ENCODE peak calls at places on chromosomes 4 and X, in six cellular contexts. H is small intestine, S is kidney epithelial cell, B is HCT116, W is IMR-90, Y is AG10803. N is an unnamed sample.

GRCh38 chr4:137823007-137823406 is 290.7 kb upstream of the PCDH18 start:
- DNase-seq in S (no peak), W (no peak), H (no peak), Y (no peak), B (no peak), N (no peak)

GRCh38 chr4:188109157-188109755 is at the start of gene TRIML2:
- DNase-seq in H (no peak), W (no peak), B (peak; percentile 57), S (no peak), Y (no peak), N (no peak)

GRCh38 chr4:48906283-48907173 is at the start of gene OCIAD2:
- DNase-seq in H (peak; percentile 90), W (no peak), Y (peak; percentile 31), B (peak; percentile 55), S (peak; percentile 39), N (no peak)

GRCh38 chrX:8879750-8880149 is 78.6 kb upstream of the FAM9A start:
- DNase-seq in H (peak; percentile 5), B (no peak), W (peak; percentile 3), S (no peak), Y (no peak), N (no peak)

GRCh38 chrX:138034136-138034535 is 468.2 kb downstream of the ZIC3 start:
- DNase-seq in H (no peak), S (no peak), W (no peak), B (no peak), Y (no peak), N (no peak)

GRCh38 chr4:92636038-92636825 is 332.5 kb downstream of the GRID2 start:
- DNase-seq in H (peak; percentile 19), W (no peak), S (no peak), Y (no peak), B (no peak), N (no peak)

GRCh38 chr4:105715692-105716278 is 7.2 kb downstream of the GSTCD start:
- DNase-seq in Y (peak; percentile 40), B (peak; percentile 13), H (peak; percentile 43), S (no peak), W (peak; percentile 45), N (no peak)

GRCh38 chr4:168560184-168560834 is 63.5 kb downstream of the PALLD start:
- DNase-seq in S (no peak), W (peak; percentile 70), Y (peak; percentile 46), H (no peak), B (no peak), N (no peak)

GRCh38 chr4:1842993-1843448 is 12.9 kb downstream of the LETM1 start:
- DNase-seq in B (no peak), Y (peak; percentile 80), W (peak; percentile 94), S (no peak), H (no peak), N (peak; percentile 56)

GRCh38 chr4:54513231-54513630 is 144.5 kb upstream of the KIT start:
- DNase-seq in B (no peak), H (no peak), Y (peak; percentile 95), W (peak; percentile 93), S (no peak), N (no peak)
- H3K4me3 ChIP-seq in B (no peak overlapping the region), H (no peak overlapping the region), Y (no peak overlapping the region), W (no peak overlapping the region), S (no peak overlapping the region), N (no peak overlapping the region)

GRCh38 chrX:2693123-2693438 is 2.0 kb downstream of the CD99 start:
- DNase-seq in B (no peak), Y (no peak), S (no peak), W (no peak), H (no peak), N (no peak)
- H3K4me3 ChIP-seq in B (no peak overlapping the region), Y (peak overlapping the region; percentile 82), S (no peak overlapping the region), W (no peak overlapping the region), H (peak overlapping the region; percentile 91), N (peak overlapping the region; percentile 85)

GRCh38 chrX:149909324-149910177 is 19.8 kb upstream of the HSFX4 start:
- DNase-seq in H (no peak), W (no peak), S (no peak), B (no peak), Y (no peak), N (no peak)

GRCh38 chrX:149908727-149909126 is 20.6 kb upstream of the HSFX4 start:
- DNase-seq in H (no peak), S (no peak), W (no peak), B (no peak), Y (no peak), N (no peak)

GRCh38 chrX:149908308-149908707 is 21.1 kb upstream of the HSFX4 start:
- DNase-seq in S (no peak), H (no peak), W (no peak), B (no peak), Y (no peak), N (no peak)

GRCh38 chrX:149898554-149898953 is 17.6 kb downstream of the MAGEA8 start:
- DNase-seq in W (no peak), B (no peak), H (no peak), Y (no peak), S (no peak), N (no peak)

DNA sequence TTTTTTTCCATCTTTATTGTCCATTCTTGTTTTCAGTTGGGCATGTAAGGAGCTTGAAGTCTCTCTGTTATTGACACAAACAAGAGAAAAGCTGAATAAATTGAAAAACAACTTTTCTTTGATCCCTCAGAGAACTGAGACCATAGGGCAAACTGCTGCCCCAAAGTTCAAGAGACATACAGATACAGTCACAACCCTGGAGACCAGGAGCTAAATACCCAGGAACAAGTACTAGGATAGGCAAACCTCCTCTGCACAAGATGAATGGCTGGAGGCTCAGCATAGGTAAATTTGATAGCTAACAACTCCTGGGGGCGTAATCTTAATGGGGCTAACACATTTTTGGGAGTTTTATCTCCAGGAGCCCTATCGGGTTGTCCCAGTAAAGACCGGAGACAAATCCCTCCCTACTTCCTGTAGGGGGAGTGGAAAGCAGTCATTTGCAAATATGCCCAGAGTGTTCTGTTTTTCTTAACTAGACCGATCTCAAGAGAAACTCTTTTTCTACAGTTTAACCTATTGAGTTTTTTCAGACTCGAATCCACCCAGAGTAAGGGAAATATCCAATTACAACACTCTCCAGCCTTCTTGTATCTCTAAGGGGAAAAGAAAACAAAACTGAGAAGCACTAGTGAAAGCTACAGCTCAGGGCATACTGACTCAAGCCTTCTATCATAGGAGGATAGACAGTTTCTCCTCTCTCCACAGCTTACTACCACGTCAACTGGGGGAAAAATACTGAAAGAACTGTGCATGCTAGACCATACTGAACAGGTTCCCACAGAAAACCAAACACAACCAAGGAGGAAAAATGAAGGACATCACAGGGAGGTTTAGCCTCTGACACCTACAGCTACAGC is 23.1 kb downstream of the MAGEA8 start:
- DNase-seq in S (no peak), B (no peak), W (peak; percentile 6), H (peak; percentile 18), Y (peak; percentile 1), N (no peak)
- H3K4me3 ChIP-seq in S (no peak overlapping the region), B (no peak overlapping the region), W (peak overlapping the region; percentile 35), H (no peak overlapping the region), Y (peak overlapping the region; percentile 12), N (peak overlapping the region; percentile 39)

DNA sequence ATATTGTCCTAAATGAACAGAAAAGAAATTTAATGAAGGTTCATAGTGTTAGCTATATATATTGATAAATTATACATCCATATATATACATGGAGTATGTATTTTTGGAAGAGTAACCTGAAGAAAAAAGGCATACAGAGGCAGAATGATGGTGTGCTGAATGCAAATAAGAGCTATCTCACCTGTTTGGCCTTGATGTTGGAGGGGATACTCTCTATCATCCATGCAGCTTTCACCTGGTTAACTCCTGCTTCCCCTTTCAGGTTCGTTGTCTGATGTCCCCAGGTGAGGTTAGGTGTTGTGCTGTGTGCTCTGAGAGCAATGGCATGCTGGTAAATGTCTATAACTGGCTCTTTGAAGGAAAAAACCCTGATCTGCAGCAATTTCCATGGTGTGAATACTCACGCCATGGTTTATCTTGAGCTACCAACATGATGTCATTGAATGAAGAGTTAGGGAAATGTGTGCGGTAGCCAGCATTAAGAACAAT is 31.8 kb upstream of the SPP1 start:
- DNase-seq in Y (no peak), W (no peak), B (no peak), S (no peak), H (no peak), N (no peak)
- H3K4me3 ChIP-seq in Y (no peak overlapping the region), W (no peak overlapping the region), B (no peak overlapping the region), S (no peak overlapping the region), H (no peak overlapping the region), N (no peak overlapping the region)

GRCh38 chr4:156223985-156224384 is 270.3 kb upstream of the CTSO start:
- DNase-seq in H (no peak), B (no peak), S (no peak), Y (no peak), W (no peak), N (no peak)
- H3K4me3 ChIP-seq in H (no peak overlapping the region), B (no peak overlapping the region), S (no peak overlapping the region), Y (no peak overlapping the region), W (no peak overlapping the region), N (no peak overlapping the region)